ENCODE peak calls at places on chromosomes 16 and 17, in seven cellular contexts. One of them, this sample, is unnamed.

GRCh38 chr16:7597677-7598076 is 265.0 kb downstream of the RBFOX1 start:
- DNase-seq in stimulated activated CD8-positive, alpha-beta memory T cell treated with anti-CD3 and anti-CD28 coated beads, Interleukin-7, amount 100 ng/mL, for 24 hours: no peak
- DNase-seq in fibroblast of lung: peak; percentile 1
- DNase-seq in renal cortical epithelial cell: peak; percentile 1
- DNase-seq in NCI-H1930: no peak
- DNase-seq in stimulated activated naive B cell treated with anti-CD40 and anti-IgM and Interleukin-4, amounts not matched to agents 10 μg/mL and 1 μg/mL and 100 μg/mL, for 72 hours: no peak
- DNase-seq in tibial nerve: no peak
- DNase-seq in this sample: no peak

GRCh38 chr17:55285340-55286301 is 20.9 kb downstream of the HLF start:
- DNase-seq in tibial nerve: peak; percentile 95
- DNase-seq in stimulated activated naive B cell treated with anti-CD40 and anti-IgM and Interleukin-4, amounts not matched to agents 10 μg/mL and 1 μg/mL and 100 μg/mL, for 72 hours: no peak
- DNase-seq in fibroblast of lung: peak; percentile 50
- DNase-seq in stimulated activated CD8-positive, alpha-beta memory T cell treated with anti-CD3 and anti-CD28 coated beads, Interleukin-7, amount 100 ng/mL, for 24 hours: no peak
- DNase-seq in NCI-H1930: no peak
- DNase-seq in renal cortical epithelial cell: peak; percentile 80
- DNase-seq in this sample: no peak

GRCh38 chr17:39152134-39152884 is 872 bp upstream of the PLXDC1 start:
- DNase-seq in renal cortical epithelial cell: no peak
- DNase-seq in stimulated activated CD8-positive, alpha-beta memory T cell treated with anti-CD3 and anti-CD28 coated beads, Interleukin-7, amount 100 ng/mL, for 24 hours: no peak
- DNase-seq in NCI-H1930: no peak
- DNase-seq in stimulated activated naive B cell treated with anti-CD40 and anti-IgM and Interleukin-4, amounts not matched to agents 10 μg/mL and 1 μg/mL and 100 μg/mL, for 72 hours: no peak
- DNase-seq in fibroblast of lung: no peak
- DNase-seq in tibial nerve: peak; percentile 41
- DNase-seq in this sample: no peak

GRCh38 chr17:81386141-81386645 is 9.1 kb upstream of the BAHCC1 start:
- DNase-seq in tibial nerve: no peak
- DNase-seq in stimulated activated CD8-positive, alpha-beta memory T cell treated with anti-CD3 and anti-CD28 coated beads, Interleukin-7, amount 100 ng/mL, for 24 hours: no peak
- DNase-seq in stimulated activated naive B cell treated with anti-CD40 and anti-IgM and Interleukin-4, amounts not matched to agents 10 μg/mL and 1 μg/mL and 100 μg/mL, for 72 hours: no peak
- DNase-seq in renal cortical epithelial cell: no peak
- DNase-seq in fibroblast of lung: peak; percentile 13
- DNase-seq in NCI-H1930: no peak
- DNase-seq in this sample: no peak

GRCh38 chr17:17034028-17034427 is 8.2 kb upstream of the MPRIP start:
- DNase-seq in tibial nerve: no peak
- DNase-seq in fibroblast of lung: peak; percentile 56
- DNase-seq in NCI-H1930: no peak
- DNase-seq in renal cortical epithelial cell: no peak
- DNase-seq in stimulated activated naive B cell treated with anti-CD40 and anti-IgM and Interleukin-4, amounts not matched to agents 10 μg/mL and 1 μg/mL and 100 μg/mL, for 72 hours: no peak
- DNase-seq in stimulated activated CD8-positive, alpha-beta memory T cell treated with anti-CD3 and anti-CD28 coated beads, Interleukin-7, amount 100 ng/mL, for 24 hours: no peak
- DNase-seq in this sample: no peak

GRCh38 chr16:71648921-71649320 is 22.9 kb downstream of the MARVELD3 start:
- DNase-seq in stimulated activated CD8-positive, alpha-beta memory T cell treated with anti-CD3 and anti-CD28 coated beads, Interleukin-7, amount 100 ng/mL, for 24 hours: no peak
- DNase-seq in renal cortical epithelial cell: no peak
- DNase-seq in tibial nerve: no peak
- DNase-seq in fibroblast of lung: no peak
- DNase-seq in NCI-H1930: no peak
- DNase-seq in stimulated activated naive B cell treated with anti-CD40 and anti-IgM and Interleukin-4, amounts not matched to agents 10 μg/mL and 1 μg/mL and 100 μg/mL, for 72 hours: no peak
- DNase-seq in this sample: no peak

GRCh38 chr17:18968945-18969887 is 17.3 kb downstream of the SLC5A10 start:
- DNase-seq in fibroblast of lung: peak; percentile 16
- DNase-seq in stimulated activated naive B cell treated with anti-CD40 and anti-IgM and Interleukin-4, amounts not matched to agents 10 μg/mL and 1 μg/mL and 100 μg/mL, for 72 hours: no peak
- DNase-seq in renal cortical epithelial cell: peak; percentile 58
- DNase-seq in NCI-H1930: no peak
- DNase-seq in tibial nerve: peak; percentile 7
- DNase-seq in stimulated activated CD8-positive, alpha-beta memory T cell treated with anti-CD3 and anti-CD28 coated beads, Interleukin-7, amount 100 ng/mL, for 24 hours: no peak
- DNase-seq in this sample: peak; percentile 72

GRCh38 chr16:85974428-85975375 is 75.7 kb downstream of the IRF8 start:
- DNase-seq in tibial nerve: no peak
- DNase-seq in stimulated activated naive B cell treated with anti-CD40 and anti-IgM and Interleukin-4, amounts not matched to agents 10 μg/mL and 1 μg/mL and 100 μg/mL, for 72 hours: no peak
- DNase-seq in stimulated activated CD8-positive, alpha-beta memory T cell treated with anti-CD3 and anti-CD28 coated beads, Interleukin-7, amount 100 ng/mL, for 24 hours: no peak
- DNase-seq in renal cortical epithelial cell: peak; percentile 84
- DNase-seq in NCI-H1930: no peak
- DNase-seq in fibroblast of lung: no peak
- DNase-seq in this sample: no peak

GRCh38 chr17:61450641-61451537 is 1.3 kb upstream of the TBX4 start:
- DNase-seq in NCI-H1930: no peak
- DNase-seq in stimulated activated naive B cell treated with anti-CD40 and anti-IgM and Interleukin-4, amounts not matched to agents 10 μg/mL and 1 μg/mL and 100 μg/mL, for 72 hours: no peak
- DNase-seq in tibial nerve: no peak
- DNase-seq in renal cortical epithelial cell: no peak
- DNase-seq in fibroblast of lung: no peak
- DNase-seq in stimulated activated CD8-positive, alpha-beta memory T cell treated with anti-CD3 and anti-CD28 coated beads, Interleukin-7, amount 100 ng/mL, for 24 hours: no peak
- DNase-seq in this sample: no peak

This sample was measured in PC-9.